ENCODE peak calls at places on chromosomes 11 and 22, in eight cellular contexts. R is stimulated activated CD8-positive, alpha-beta memory T cell treated with anti-CD3 and anti-CD28 coated beads, Interleukin-2, amount 100 ng/mL, for 1 hour; G is upper lobe of right lung; N is glomerular endothelial cell; E is COR-L47; Q is AG09319; M is activated naive CD4-positive, alpha-beta T cell; J is activated CD4-positive, alpha-beta T cell treated with anti-CD3 and anti-CD28 coated beads, Interleukin-2, amount 50 U/mL, for 48 hours. K is an unnamed sample.

GRCh38 chr11:63764712-63765631 is 3.6 kb downstream of the ZFTA start:
- DNase-seq in M (no peak), Q (no peak), N (no peak), E (no peak), J (no peak), G (no peak), R (no peak), K (peak; percentile 48)

GRCh38 chr11:60918941-60919275 is 5.0 kb downstream of the TMEM109 start:
- DNase-seq in E (no peak), G (no peak), M (no peak), N (no peak), R (no peak), J (no peak), Q (no peak), K (no peak)

GRCh38 chr22:46201059-46201757 is 48.9 kb downstream of the CDPF1 start:
- DNase-seq in M (no peak), E (no peak), R (no peak), Q (no peak), G (no peak), N (no peak), J (no peak), K (no peak)

GRCh38 chr22:49321477-49322055 is 506.1 kb downstream of the BRD1 start:
- DNase-seq in R (no peak), E (no peak), N (no peak), G (peak; percentile 54), J (no peak), Q (no peak), M (no peak), K (no peak)

GRCh38 chr11:46383974-46384701 is 2.7 kb downstream of the MDK start:
- DNase-seq in G (no peak), R (no peak), N (no peak), Q (no peak), E (no peak), M (no peak), J (no peak), K (no peak)

GRCh38 chr22:28949788-28950187 is 66.4 kb downstream of the ZNRF3 start:
- DNase-seq in N (no peak), G (no peak), M (no peak), E (no peak), J (no peak), R (no peak), Q (peak; percentile 11), K (no peak)

GRCh38 chr11:75272391-75272790 is 31.8 kb downstream of the TPBGL start:
- DNase-seq in Q (no peak), N (no peak), R (no peak), E (no peak), G (no peak), M (no peak), J (no peak), K (no peak)

GRCh38 chr22:35400335-35400680 is 368 bp downstream of the MCM5 start:
- DNase-seq in Q (no peak), N (no peak), M (no peak), R (no peak), G (no peak), J (peak; percentile 17), E (peak; percentile 12), K (no peak)

GRCh38 chr22:49215840-49216239 is 611.8 kb downstream of the BRD1 start:
- DNase-seq in J (no peak), M (no peak), R (no peak), G (peak; percentile 7), Q (no peak), N (no peak), E (no peak), K (no peak)

GRCh38 chr11:110130642-110131238 is 37.5 kb downstream of the ZC3H12C start:
- DNase-seq in M (no peak), J (no peak), E (peak; percentile 98), G (no peak), Q (no peak), R (no peak), N (no peak), K (peak; percentile 70)

GRCh38 chr22:45420539-45420938 is 7.0 kb downstream of the RIBC2 start:
- DNase-seq in G (no peak), R (no peak), E (no peak), N (no peak), J (no peak), Q (no peak), M (no peak), K (no peak)

GRCh38 chr22:26615149-26615548 is 2.7 kb downstream of the CRYBB1 start:
- DNase-seq in M (no peak), N (no peak), R (no peak), Q (no peak), J (no peak), E (no peak), G (no peak), K (no peak)

GRCh38 chr22:45859231-45860161 is 117.5 kb downstream of the WNT7B start:
- DNase-seq in J (no peak), M (no peak), Q (no peak), E (no peak), R (no peak), N (no peak), G (no peak), K (no peak)

GRCh38 chr11:3217751-3218482 is 696 bp downstream of the MRGPRG start:
- DNase-seq in R (no peak), Q (no peak), N (no peak), E (no peak), G (peak; percentile 62), M (no peak), J (no peak), K (no peak)

GRCh38 chr11:57514538-57515331 is 767 bp downstream of the SLC43A1 start:
- DNase-seq in R (no peak), Q (no peak), G (peak; percentile 82), E (peak; percentile 22), J (peak; percentile 60), M (peak; percentile 22), N (no peak), K (peak; percentile 47)

GRCh38 chr22:23402275-23403151 is 177.6 kb downstream of the IGLL1 start:
- DNase-seq in G (peak; percentile 86), M (no peak), N (no peak), R (peak; percentile 6), Q (no peak), J (peak; percentile 50), E (no peak), K (peak; percentile 75)

GRCh38 chr11:67646535-67647336 is 3.8 kb downstream of the ACY3 start:
- DNase-seq in G (no peak), M (no peak), E (no peak), J (peak; percentile 43), N (no peak), Q (no peak), R (no peak), K (no peak)

GRCh38 chr22:36237462-36238347 is 1.6 kb downstream of the APOL2 start:
- DNase-seq in E (no peak), J (no peak), R (no peak), G (no peak), M (no peak), Q (no peak), N (no peak), K (peak; percentile 25)

GRCh38 chr11:118415739-118416068 is 14.3 kb downstream of the ATP5MG start:
- DNase-seq in Q (peak; percentile 93), J (no peak), G (no peak), R (no peak), M (no peak), E (no peak), N (no peak), K (peak; percentile 94)

GRCh38 chr11:35101223-35101622 is 37.7 kb upstream of the CD44 start:
- DNase-seq in R (no peak), M (no peak), Q (no peak), G (no peak), E (no peak), J (no peak), N (no peak), K (no peak)

GRCh38 chr11:44133335-44133946 is 38.0 kb downstream of the EXT2 start:
- DNase-seq in R (no peak), E (peak; percentile 6), M (no peak), Q (no peak), G (no peak), J (no peak), N (no peak), K (peak; percentile 69)

GRCh38 chr11:65920035-65920802 is 993 bp downstream of the DRAP1 start:
- DNase-seq in G (peak; percentile 67), Q (no peak), M (peak; percentile 49), N (no peak), R (no peak), E (no peak), J (no peak), K (no peak)

GRCh38 chr11:71305451-71306125 is 53.2 kb upstream of the SHANK2 start:
- DNase-seq in R (no peak), E (no peak), M (no peak), N (no peak), G (peak; percentile 36), Q (no peak), J (no peak), K (no peak)

GRCh38 chr11:12757416-12757815 is 83.2 kb downstream of the TEAD1 start:
- DNase-seq in G (no peak), J (no peak), R (no peak), M (no peak), N (no peak), Q (no peak), E (no peak), K (no peak)

GRCh38 chr22:38943181-38943580 is 14.2 kb upstream of the APOBEC3A start:
- DNase-seq in R (no peak), J (no peak), G (peak; percentile 53), Q (no peak), M (no peak), N (no peak), E (no peak), K (no peak)

GRCh38 chr22:45334068-45334467 is 24.3 kb downstream of the FAM118A start:
- DNase-seq in G (no peak), E (no peak), Q (no peak), R (no peak), N (no peak), J (no peak), M (no peak), K (no peak)

GRCh38 chr11:45527898-45528297 is 137.5 kb downstream of the CHST1 start:
- DNase-seq in E (no peak), N (no peak), M (no peak), Q (no peak), J (peak; percentile 4), R (no peak), G (no peak), K (no peak)

GRCh38 chr22:50537765-50538164 is 7.9 kb upstream of the KLHDC7B start:
- DNase-seq in M (no peak), R (no peak), N (no peak), J (no peak), E (no peak), Q (no peak), G (no peak), K (no peak)

GRCh38 chr11:14374922-14375630 is 16.1 kb upstream of the RRAS2 start:
- DNase-seq in N (no peak), E (no peak), M (no peak), Q (no peak), G (no peak), R (no peak), J (no peak), K (no peak)

GRCh38 chr22:50227588-50228215 is 17.1 kb downstream of the TUBGCP6 start:
- DNase-seq in M (no peak), E (no peak), G (no peak), J (no peak), R (no peak), N (no peak), Q (no peak), K (no peak)

GRCh38 chr11:63920870-63921417 is 4.0 kb upstream of the RCOR2 start:
- DNase-seq in N (no peak), J (peak; percentile 34), G (no peak), R (no peak), Q (no peak), M (no peak), E (no peak), K (no peak)

GRCh38 chr11:112590778-112591177 is 330.1 kb upstream of the PLET1 start:
- DNase-seq in M (no peak), G (no peak), J (no peak), E (no peak), R (no peak), N (no peak), Q (no peak), K (no peak)

GRCh38 chr11:128467610-128468041 is 119.7 kb downstream of the ETS1 start:
- DNase-seq in G (no peak), N (no peak), M (no peak), R (no peak), E (no peak), Q (peak; percentile 69), J (no peak), K (no peak)

GRCh38 chr11:122677256-122677655 is 21.7 kb downstream of the UBASH3B start:
- DNase-seq in R (no peak), M (no peak), E (no peak), J (no peak), Q (no peak), G (no peak), N (no peak), K (no peak)

K was measured in cardiac muscle cell.